ENCODE peak calls at places on chromosomes 5 and 9, in five cellular contexts. J, E, Z, T and A are unnamed samples.
A peak's percentile ranks its signal among the peaks of the same experiment; 100 is the strongest.

GRCh38 chr9:121837113-121838010 is 185.9 kb downstream of the DAB2IP start:
- DNase-seq in Z (peak; percentile 53), E (no peak), J (no peak), T (no peak), A (no peak)

GRCh38 chr5:97229688-97230285 is 46.7 kb upstream of the RIOK2 start:
- DNase-seq in T (no peak), Z (no peak), J (no peak), E (no peak), A (no peak)

GRCh38 chr9:34123682-34124081 is 2.8 kb downstream of the DCAF12 start:
- DNase-seq in J (no peak), Z (no peak), T (no peak), E (no peak), A (no peak)

GRCh38 chr9:128899566-128900322 is 17.8 kb downstream of the LRRC8A start:
- DNase-seq in J (peak; percentile 43), E (no peak), Z (no peak), T (peak; percentile 45), A (no peak)

GRCh38 chr9:93893194-93893593 is 62.0 kb downstream of the BARX1 start:
- DNase-seq in T (no peak), Z (no peak), E (no peak), J (no peak), A (no peak)

GRCh38 chr9:124350485-124351263 is 64.6 kb downstream of the PSMB7 start:
- DNase-seq in J (no peak), E (no peak), T (no peak), Z (peak; percentile 41), A (peak; percentile 31)

GRCh38 chr5:85096426-85096825 is 711.7 kb upstream of the EDIL3 start:
- DNase-seq in E (no peak), T (no peak), J (no peak), Z (no peak), A (no peak)

GRCh38 chr5:94903719-94904118 is 285.2 kb downstream of the SLF1 start:
- DNase-seq in J (no peak), T (no peak), Z (no peak), E (no peak), A (no peak)

GRCh38 chr9:83598487-83598886 is 24.5 kb upstream of the IDNK start:
- DNase-seq in T (no peak), J (peak; percentile 49), Z (no peak), E (no peak), A (peak; percentile 66)

GRCh38 chr5:179803651-179804598 is 2.7 kb downstream of the MGAT4B start:
- DNase-seq in T (peak; percentile 39), Z (peak; percentile 72), J (no peak), E (no peak), A (peak; percentile 44)

GRCh38 chr5:121199238-121199999 is 652.3 kb upstream of the FTMT start:
- DNase-seq in T (peak; percentile 34), Z (peak; percentile 46), E (peak; percentile 33), J (peak; percentile 69), A (no peak)